ENCODE peak calls at places on chromosomes 1 and 21, in five cellular contexts. G is tibial artery; P is CD8-positive, alpha-beta T cell; Y is cardiac muscle cell; M is left ventricle myocardium inferior. J is an unnamed sample. For H3K4me1, the result is how much of the 10 kb centered on the place peaks cover.

GRCh38 chr1:89759036-89759435 is 61.8 kb upstream of the LRRC8D start:
- DNase-seq in Y (peak), M (no peak), P (no peak), G (no peak), J (no peak)

GRCh38 chr1:221780175-221780574 is 38.3 kb upstream of the DUSP10 start:
- DNase-seq in Y (no peak), P (no peak), G (no peak), M (no peak), J (no peak)

GRCh38 chr1:41380979-41381690 is 19.9 kb downstream of the FOXO6 start:
- DNase-seq in Y (peak), M (peak), P (no peak), G (peak), J (peak)

GRCh38 chr21:42112223-42112622 is 41.1 kb downstream of the UMODL1 start:
- DNase-seq in M (no peak), Y (no peak), G (no peak), P (no peak), J (no peak)

GRCh38 chr1:198656500-198656932 is 17.7 kb downstream of the PTPRC start:
- DNase-seq in P (peak), Y (peak), M (no peak), G (no peak), J (peak)

GRCh38 chr1:154155282-154155681 is 409 bp upstream of the NUP210L start:
- DNase-seq in P (no peak), M (no peak), Y (peak), G (peak), J (no peak)

GRCh38 chr1:43945898-43946243 is 879 bp upstream of the IPO13 start:
- DNase-seq in G (no peak), M (no peak), Y (no peak), P (no peak), J (no peak)

GRCh38 chr1:168088511-168089325 is 48.0 kb downstream of the GPR161 start:
- DNase-seq in M (no peak), Y (no peak), G (no peak), P (no peak), J (no peak)

GRCh38 chr1:25045480-25046193 is 115.6 kb upstream of the RUNX3 start:
- DNase-seq in Y (no peak), M (no peak), G (no peak), P (no peak), J (no peak)

GRCh38 chr1:234638832-234639799 is 29.1 kb upstream of the IRF2BP2 start:
- DNase-seq in G (no peak), P (no peak), Y (no peak), M (no peak), J (peak)

GRCh38 chr1:65595724-65596123 is 175.3 kb downstream of the LEPR start:
- DNase-seq in M (no peak), Y (no peak), G (no peak), P (no peak), J (no peak)

GRCh38 chr1:32769524-32770220 is 47.5 kb downstream of the YARS1 start:
- DNase-seq in Y (peak), G (no peak), M (no peak), P (no peak), J (no peak)

GRCh38 chr1:94142022-94142421 is 21.1 kb upstream of the ABCA4 start:
- DNase-seq in Y (peak), G (no peak), M (no peak), P (no peak), J (no peak)

GRCh38 chr21:45866473-45867010 is 115.0 kb upstream of the COL6A1 start:
- DNase-seq in G (no peak), P (no peak), M (no peak), Y (no peak), J (no peak)

GRCh38 chr1:9292361-9293240 is at the start of gene SPSB1:
- DNase-seq in M (peak), G (peak), P (peak), Y (peak), J (peak)

GRCh38 chr1:226674892-226675719 is 64.0 kb downstream of the ITPKB start:
- DNase-seq in G (peak), M (peak), P (peak), Y (peak), J (no peak)

GRCh38 chr1:228238461-228238860 is 30.6 kb downstream of the OBSCN start:
- DNase-seq in Y (no peak), P (no peak), M (no peak), G (no peak), J (no peak)

GRCh38 chr1:7752512-7753417 is 18.3 kb upstream of the VAMP3 start:
- DNase-seq in Y (peak), P (peak), G (peak), M (peak), J (peak)

GRCh38 chr1:200253774-200254495 is 155.9 kb downstream of the ZNF281 start:
- DNase-seq in Y (no peak), P (no peak), M (no peak), G (no peak), J (no peak)

GRCh38 chr1:208604295-208604694 is 360.1 kb upstream of the PLXNA2 start:
- DNase-seq in P (no peak), M (no peak), Y (peak), G (no peak), J (no peak)

GRCh38 chr1:38787041-38787440 is 72.5 kb downstream of the RRAGC start:
- DNase-seq in P (no peak), G (no peak), Y (no peak), M (no peak), J (no peak)

GRCh38 chr1:234609528-234610042 is 393 bp downstream of the IRF2BP2 start:
- DNase-seq in G (no peak), Y (no peak), M (no peak), P (peak), J (no peak)

GRCh38 chr1:34500451-34500850 is 254.4 kb upstream of the GJB5 start:
- DNase-seq in M (peak), Y (peak), P (no peak), G (no peak), J (no peak)

GRCh38 chr1:27868932-27869718 is 3.2 kb upstream of the THEMIS2 start:
- DNase-seq in M (peak), G (no peak), P (peak), Y (no peak), J (no peak)

GRCh38 chr1:28417441-28418277 is 48.1 kb downstream of the PHACTR4 start:
- DNase-seq in P (no peak), M (no peak), Y (peak), G (no peak), J (no peak)

GRCh38 chr1:33111965-33112364 is 31.0 kb downstream of the AZIN2 start:
- DNase-seq in M (no peak), Y (peak), P (no peak), G (no peak), J (no peak)

GRCh38 chr1:220927442-220927841 is 48.2 kb downstream of the HLX start:
- DNase-seq in Y (no peak), G (no peak), P (no peak), M (no peak), J (no peak)

GRCh38 chr1:45008076-45008475 is 3.0 kb downstream of the HECTD3 start:
- DNase-seq in Y (no peak), P (no peak), M (no peak), G (no peak), J (no peak)

GRCh38 chr1:41482001-41482765 is 2.3 kb downstream of the EDN2 start:
- DNase-seq in M (no peak), Y (no peak), P (no peak), G (no peak), J (no peak)

GRCh38 chr1:200896571-200897187 is 2.0 kb downstream of the INAVA start:
- DNase-seq in G (no peak), P (no peak), Y (peak), M (no peak), J (no peak)

GRCh38 chr21:34933609-34934345 is 115.3 kb downstream of the RUNX1 start:
- DNase-seq in G (no peak), P (peak), Y (no peak), M (no peak), J (no peak)

GRCh38 chr21:34930971-34931370 is 118.1 kb downstream of the RUNX1 start:
- DNase-seq in G (no peak), P (no peak), M (no peak), Y (no peak), J (no peak)

GRCh38 chr21:34935452-34935851 is 113.7 kb downstream of the RUNX1 start:
- DNase-seq in M (no peak), G (no peak), Y (no peak), P (no peak), J (no peak)

GRCh38 chr21:34934350-34934749 is 114.8 kb downstream of the RUNX1 start:
- DNase-seq in P (no peak), M (no peak), Y (no peak), G (no peak), J (no peak)

DNA sequence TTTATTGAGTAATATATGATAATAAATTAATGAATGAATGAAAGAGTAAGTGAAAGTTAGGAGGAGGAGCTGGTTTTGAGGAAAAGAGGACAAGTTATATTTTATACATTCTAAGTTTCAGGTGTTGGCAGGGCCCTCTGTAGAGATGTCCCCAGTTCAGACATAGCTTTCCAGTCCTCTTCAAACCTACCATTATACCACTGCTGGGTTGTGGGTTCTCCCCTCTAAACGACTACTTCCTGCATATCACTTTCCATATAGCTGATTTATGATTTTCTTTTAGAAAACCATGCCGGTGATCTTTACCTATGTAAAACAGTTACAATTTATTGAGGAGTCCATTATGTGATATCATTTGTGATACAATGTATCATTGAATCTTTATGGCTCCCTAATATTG is 116.9 kb downstream of the RUNX1 start:
- DNase-seq in P (no peak), Y (no peak), M (no peak), G (no peak), J (no peak)
- H3K4me1 ChIP-seq in P (half or more), Y (under half), M (under half), G (under half), J (under half)

DNA sequence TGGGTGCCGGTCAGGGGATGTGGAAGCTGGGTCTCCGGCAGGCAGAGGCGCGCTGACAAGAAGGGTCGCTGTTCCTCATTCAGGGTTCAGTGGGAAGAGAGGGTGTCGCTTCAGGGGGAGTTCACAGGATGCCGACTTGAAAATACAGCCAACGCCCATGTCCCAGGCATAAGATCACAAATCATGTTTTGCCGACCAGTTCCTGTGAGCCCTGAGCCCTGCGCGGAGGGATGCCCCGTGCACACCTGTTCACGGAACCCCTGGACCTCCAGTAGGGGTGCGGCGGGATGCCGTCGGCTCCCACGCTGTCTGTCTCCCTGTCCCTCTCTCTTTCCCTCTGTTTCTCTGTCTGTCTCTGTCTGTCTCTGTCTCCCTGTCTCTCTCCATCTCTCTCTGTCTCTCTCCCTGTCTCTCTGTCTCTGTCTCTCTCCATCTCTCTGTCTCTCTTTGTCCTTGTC is 26.8 kb downstream of the TP73 start:
- DNase-seq in M (no peak), P (no peak), Y (no peak), G (no peak), J (no peak)
- H3K4me3 ChIP-seq in M (no peak), P (no peak), Y (no peak), G (no peak), J (no peak)

GRCh38 chr1:31715097-31715872 is 11.5 kb upstream of the COL16A1 start:
- DNase-seq in M (peak), G (peak), Y (peak), P (no peak), J (peak)
- H3K4me1 ChIP-seq in M (under half), G (under half), Y (under half), P (under half), J (under half)

GRCh38 chr1:90835661-90836344 is 118.7 kb upstream of the BARHL2 start:
- DNase-seq in M (no peak), P (no peak), G (peak), Y (no peak), J (no peak)

GRCh38 chr1:90833497-90834087 is 116.5 kb upstream of the BARHL2 start:
- DNase-seq in P (no peak), G (no peak), M (no peak), Y (no peak), J (no peak)

GRCh38 chr1:90836345-90836679 is 119.2 kb upstream of the BARHL2 start:
- DNase-seq in M (no peak), Y (no peak), G (no peak), P (no peak), J (no peak)

GRCh38 chr1:90835172-90835660 is 118.1 kb upstream of the BARHL2 start:
- DNase-seq in G (no peak), M (no peak), Y (no peak), P (no peak), J (no peak)

GRCh38 chr1:90834354-90835171 is 117.5 kb upstream of the BARHL2 start:
- DNase-seq in Y (no peak), M (no peak), G (no peak), P (no peak), J (no peak)
- H3K4me3 ChIP-seq in Y (no peak), M (peak), G (no peak), P (no peak), J (no peak)

DNA sequence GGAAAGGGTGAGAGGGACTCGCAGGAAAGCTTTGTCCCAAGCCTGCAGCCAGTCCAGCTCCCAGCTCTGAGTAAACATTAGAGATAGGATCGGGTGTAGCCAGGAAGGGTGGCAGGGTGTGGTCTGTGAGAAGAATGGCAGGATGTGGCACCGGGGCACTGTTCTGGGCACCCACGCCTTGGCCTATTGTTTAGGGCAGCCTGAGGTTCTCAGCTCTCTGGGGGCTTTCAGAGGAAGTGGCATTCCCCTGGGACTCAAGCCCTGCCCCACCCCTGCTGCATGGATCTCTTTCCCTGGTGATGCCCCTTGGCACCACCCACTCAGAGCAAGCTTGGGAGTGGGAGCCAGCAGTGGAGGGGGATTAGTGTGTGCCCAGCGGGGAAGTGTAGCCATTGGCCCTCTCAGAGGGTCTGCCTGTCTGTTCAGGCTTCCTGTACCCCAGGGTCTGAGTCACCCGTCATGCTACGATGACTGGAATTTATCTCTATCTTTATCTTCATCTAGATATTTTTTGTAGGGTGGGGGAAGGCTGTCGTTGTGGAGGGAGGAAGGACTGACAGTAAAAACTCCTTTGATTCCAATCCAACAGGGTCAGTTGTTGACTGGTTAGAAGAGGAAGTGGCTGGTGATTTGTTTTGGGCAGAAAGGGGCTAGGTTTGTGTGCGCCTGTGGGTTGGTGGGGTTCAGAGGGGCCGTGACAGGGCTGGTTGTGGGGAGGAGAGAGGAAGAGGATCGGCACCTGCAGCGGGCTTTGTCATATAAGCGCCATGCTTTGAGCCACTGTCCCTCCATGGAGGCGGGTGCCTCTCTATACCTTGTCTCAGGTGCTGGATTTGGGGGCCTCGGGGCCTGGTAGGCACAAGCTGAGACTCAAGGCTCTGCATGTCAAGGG is 31.7 kb downstream of the SOX13 start:
- DNase-seq in G (no peak), M (no peak), Y (no peak), P (peak), J (no peak)
- H3K4me1 ChIP-seq in G (half or more), M (half or more), Y (under half), P (under half), J (under half)

DNA sequence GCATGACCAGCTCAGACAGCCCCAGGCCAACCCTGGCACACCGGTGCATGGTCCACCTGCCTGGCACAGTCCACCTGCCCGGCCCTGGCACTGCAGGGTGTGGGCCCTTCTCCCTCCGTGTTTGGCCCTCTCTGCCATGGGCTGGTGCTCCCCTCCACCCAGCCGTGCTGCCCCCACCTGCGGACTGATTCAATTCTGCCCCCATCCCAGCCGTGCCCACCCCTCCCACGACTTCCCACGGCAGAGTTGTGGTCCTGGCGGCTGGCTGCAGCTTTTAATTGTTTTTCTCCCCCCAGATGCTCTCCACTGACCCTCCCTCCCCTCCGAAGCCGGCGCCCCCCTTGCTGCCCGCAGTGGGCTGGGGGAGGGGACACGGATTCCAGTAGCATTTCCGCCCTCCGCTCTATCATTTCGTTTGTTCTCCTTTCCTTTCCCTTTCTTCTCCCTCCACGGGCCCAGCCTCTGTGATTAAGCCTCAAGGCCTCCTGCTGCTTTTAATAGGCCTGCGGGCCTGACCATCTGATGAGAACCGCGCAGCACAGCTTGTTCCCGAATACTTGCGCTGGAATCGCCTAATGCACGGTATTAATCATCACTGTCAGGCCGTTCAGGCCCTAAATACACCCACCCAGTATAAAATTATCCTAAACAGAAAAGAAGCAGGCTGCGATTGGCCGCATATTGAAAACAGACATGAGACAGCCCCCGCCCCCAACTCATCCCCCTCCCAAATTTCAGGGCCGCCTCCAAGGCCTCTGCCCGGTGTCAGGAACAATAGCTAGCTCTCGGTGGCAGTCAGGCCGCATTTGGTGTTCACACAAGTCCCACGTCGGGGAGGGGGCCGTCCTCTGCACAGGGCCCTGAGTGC is 102.1 kb upstream of the ARHGEF16 start:
- DNase-seq in Y (peak), M (no peak), P (no peak), G (peak), J (no peak)
- H3K4me3 ChIP-seq in Y (no peak), M (peak), P (no peak), G (peak), J (no peak)

GRCh38 chr1:218302155-218302554 is 17.1 kb downstream of the RRP15 start:
- DNase-seq in Y (no peak), P (no peak), M (no peak), G (no peak), J (no peak)
- H3K4me1 ChIP-seq in Y (under half), P (under half), M (under half), G (under half), J (under half)

DNA sequence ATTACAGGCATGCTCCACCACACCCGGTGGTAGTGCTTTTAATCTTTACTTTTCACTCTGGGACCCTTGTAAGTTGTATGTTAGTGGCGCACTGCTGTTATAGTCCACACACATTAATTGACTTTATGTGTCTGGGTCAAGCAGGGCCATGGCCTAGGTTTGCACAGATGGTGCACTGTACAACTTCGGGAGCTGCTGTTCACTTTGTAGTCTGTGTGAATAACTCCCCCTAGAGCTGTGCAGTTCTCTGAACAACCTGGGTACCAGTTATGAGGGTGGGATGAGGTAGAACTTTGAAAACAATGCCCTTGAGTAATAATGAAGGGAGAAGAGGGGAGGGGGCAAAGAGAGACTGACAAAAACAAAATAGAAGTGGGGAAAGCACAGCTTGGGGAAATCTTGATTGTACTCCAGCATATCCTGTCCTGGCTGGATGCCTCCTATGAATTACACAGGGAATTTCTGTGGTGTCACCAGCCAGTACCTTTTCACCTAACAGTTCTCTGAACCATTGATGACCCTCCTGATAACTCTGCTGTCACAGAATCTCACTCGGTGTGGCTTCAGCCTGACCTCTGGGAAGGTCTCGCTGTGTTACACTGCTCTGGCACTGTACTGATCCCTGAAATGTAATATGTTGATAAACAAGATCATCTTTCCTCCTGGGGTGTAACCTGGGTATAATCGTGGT is 2.2 kb downstream of the PTGFRN start:
- DNase-seq in Y (no peak), P (no peak), G (no peak), M (no peak), J (no peak)
- H3K4me3 ChIP-seq in Y (no peak), P (no peak), G (no peak), M (peak), J (no peak)

GRCh38 chr1:58816747-58817221 is 32.9 kb upstream of the JUN start:
- DNase-seq in G (no peak), P (no peak), M (no peak), Y (peak), J (no peak)
- H3K4me1 ChIP-seq in G (under half), P (under half), M (half or more), Y (under half), J (under half)